ENCODE peak calls at places on chromosomes 5 and 9, in eight cellular contexts. S is bronchial epithelial cell; F is NCI-H69; D is HEK293T; A is psoas muscle; M is stimulated activated CD8-positive, alpha-beta memory T cell treated with anti-CD3 and anti-CD28 coated beads, Interleukin-4, amount 100 ng/mL, for 24 hours; L is hippocampal formation; V is HT1080. G is an unnamed sample.

GRCh38 chr5:15587941-15588340 is 88.0 kb downstream of the FBXL7 start:
- DNase-seq in F (no peak), A (no peak), M (no peak), D (no peak), L (no peak), V (no peak), S (no peak), G (no peak)

GRCh38 chr5:191036-191948 is at the start of gene LRRC14B:
- DNase-seq in A (peak), F (peak), M (no peak), L (peak), D (no peak), V (no peak), S (no peak), G (no peak)

GRCh38 chr9:22037954-22038690 is 29.0 kb upstream of the CDKN2B start:
- DNase-seq in S (peak), D (no peak), L (no peak), A (no peak), V (no peak), F (peak), M (no peak), G (no peak)

GRCh38 chr5:15501057-15501791 is 1.2 kb downstream of the FBXL7 start:
- DNase-seq in A (peak), D (peak), V (peak), M (no peak), F (no peak), S (peak), L (peak), G (no peak)

GRCh38 chr5:135966790-135967189 is 12.0 kb upstream of the LECT2 start:
- DNase-seq in M (no peak), S (no peak), D (no peak), V (no peak), F (no peak), L (no peak), A (no peak), G (no peak)

GRCh38 chr9:130918870-130919558 is 20.0 kb downstream of the FIBCD1 start:
- DNase-seq in M (no peak), S (no peak), F (no peak), V (no peak), D (no peak), A (no peak), L (no peak), G (no peak)

GRCh38 chr9:87579761-87580626 is 82.3 kb downstream of the DAPK1 start:
- DNase-seq in V (no peak), A (no peak), M (no peak), S (no peak), F (no peak), L (no peak), D (no peak), G (no peak)

GRCh38 chr5:135629164-135629563 is 50.4 kb upstream of the CXCL14 start:
- DNase-seq in M (no peak), F (no peak), A (no peak), V (no peak), D (no peak), L (no peak), S (no peak), G (no peak)

GRCh38 chr9:35774907-35775635 is 16.3 kb upstream of the NPR2 start:
- DNase-seq in A (peak), F (peak), V (no peak), S (no peak), M (no peak), D (no peak), L (peak), G (no peak)

GRCh38 chr5:143395638-143396352 is 7.7 kb downstream of the NR3C1 start:
- DNase-seq in A (no peak), L (no peak), D (no peak), V (no peak), S (peak), M (no peak), F (peak), G (no peak)

GRCh38 chr9:127874301-127875216 is 2.9 kb downstream of the AK1 start:
- DNase-seq in D (no peak), F (no peak), A (no peak), M (no peak), S (peak), L (no peak), V (no peak), G (peak)

GRCh38 chr9:111389406-111389805 is 59.4 kb upstream of the OR2K2 start:
- DNase-seq in L (no peak), M (no peak), V (no peak), A (no peak), S (peak), D (no peak), F (no peak), G (no peak)

GRCh38 chr9:127667127-127667844 is 39.5 kb upstream of the CFAP157 start:
- DNase-seq in L (no peak), A (no peak), M (no peak), V (no peak), S (no peak), F (no peak), D (no peak), G (no peak)

GRCh38 chr9:137461663-137462395 is 2.7 kb upstream of the NSMF start:
- DNase-seq in S (no peak), D (no peak), V (no peak), M (peak), F (peak), A (peak), L (no peak), G (peak)

GRCh38 chr9:109894921-109895758 is 115.1 kb downstream of the PALM2AKAP2 start:
- DNase-seq in S (no peak), L (peak), A (no peak), M (no peak), V (peak), F (no peak), D (no peak), G (no peak)

GRCh38 chr5:174307031-174307408 is 261.5 kb downstream of the NSG2 start:
- DNase-seq in S (no peak), M (no peak), L (no peak), V (no peak), D (no peak), A (no peak), F (peak), G (no peak)

GRCh38 chr9:27505744-27506161 is 18.3 kb upstream of the IFNK start:
- DNase-seq in L (no peak), S (peak), D (no peak), V (peak), M (no peak), A (no peak), F (no peak), G (no peak)